ENCODE peak calls at places on chromosomes 1 and 21, in six cellular contexts. One of them, this sample, is unnamed.

GRCh38 chr1:179141592-179142244 is 59.8 kb downstream of the TOR3A start:
- DNase-seq in amniotic epithelial cell: peak; percentile 86
- DNase-seq in stimulated activated CD8-positive, alpha-beta memory T cell treated with anti-CD3 and anti-CD28 coated beads, Interleukin-4, amount 100 ng/mL, for 1 hour: no peak
- DNase-seq in cardiac fibroblast: peak; percentile 90
- DNase-seq in AG20443: peak; percentile 40
- DNase-seq in NCI-H510A: no peak
- DNase-seq in this sample: peak; percentile 33

GRCh38 chr1:153627797-153628626 is at the start of gene S100A1:
- DNase-seq in amniotic epithelial cell: no peak
- DNase-seq in stimulated activated CD8-positive, alpha-beta memory T cell treated with anti-CD3 and anti-CD28 coated beads, Interleukin-4, amount 100 ng/mL, for 1 hour: no peak
- DNase-seq in cardiac fibroblast: no peak
- DNase-seq in AG20443: no peak
- DNase-seq in NCI-H510A: no peak
- DNase-seq in this sample: no peak

GRCh38 chr1:205458777-205459566 is 3.1 kb upstream of the BLACAT1 start:
- DNase-seq in amniotic epithelial cell: peak; percentile 65
- DNase-seq in stimulated activated CD8-positive, alpha-beta memory T cell treated with anti-CD3 and anti-CD28 coated beads, Interleukin-4, amount 100 ng/mL, for 1 hour: no peak
- DNase-seq in cardiac fibroblast: peak; percentile 58
- DNase-seq in AG20443: peak; percentile 79
- DNase-seq in NCI-H510A: no peak
- DNase-seq in this sample: no peak

GRCh38 chr1:150577557-150578277 is 1.7 kb downstream of the MCL1 start:
- DNase-seq in amniotic epithelial cell: peak; percentile 52
- DNase-seq in stimulated activated CD8-positive, alpha-beta memory T cell treated with anti-CD3 and anti-CD28 coated beads, Interleukin-4, amount 100 ng/mL, for 1 hour: no peak
- DNase-seq in cardiac fibroblast: peak; percentile 61
- DNase-seq in AG20443: no peak
- DNase-seq in NCI-H510A: no peak
- DNase-seq in this sample: no peak

GRCh38 chr1:164623805-164624204 is 64.8 kb downstream of the PBX1 start:
- DNase-seq in amniotic epithelial cell: no peak
- DNase-seq in stimulated activated CD8-positive, alpha-beta memory T cell treated with anti-CD3 and anti-CD28 coated beads, Interleukin-4, amount 100 ng/mL, for 1 hour: no peak
- DNase-seq in cardiac fibroblast: no peak
- DNase-seq in AG20443: no peak
- DNase-seq in NCI-H510A: no peak
- DNase-seq in this sample: no peak

GRCh38 chr1:179175011-179175934 is 54.2 kb downstream of the ABL2 start:
- DNase-seq in amniotic epithelial cell: peak; percentile 71
- DNase-seq in stimulated activated CD8-positive, alpha-beta memory T cell treated with anti-CD3 and anti-CD28 coated beads, Interleukin-4, amount 100 ng/mL, for 1 hour: no peak
- DNase-seq in cardiac fibroblast: peak; percentile 79
- DNase-seq in AG20443: peak; percentile 62
- DNase-seq in NCI-H510A: no peak
- DNase-seq in this sample: no peak

GRCh38 chr1:81142099-81142776 is 658.5 kb upstream of the ADGRL2 start:
- DNase-seq in amniotic epithelial cell: peak; percentile 88
- DNase-seq in stimulated activated CD8-positive, alpha-beta memory T cell treated with anti-CD3 and anti-CD28 coated beads, Interleukin-4, amount 100 ng/mL, for 1 hour: no peak
- DNase-seq in cardiac fibroblast: peak; percentile 83
- DNase-seq in AG20443: peak; percentile 58
- DNase-seq in NCI-H510A: no peak
- DNase-seq in this sample: no peak

GRCh38 chr1:94205639-94206038 is 31.7 kb downstream of the ARHGAP29 start:
- DNase-seq in amniotic epithelial cell: no peak
- DNase-seq in stimulated activated CD8-positive, alpha-beta memory T cell treated with anti-CD3 and anti-CD28 coated beads, Interleukin-4, amount 100 ng/mL, for 1 hour: no peak
- DNase-seq in cardiac fibroblast: no peak
- DNase-seq in AG20443: no peak
- DNase-seq in NCI-H510A: no peak
- DNase-seq in this sample: no peak

GRCh38 chr1:35599411-35599810 is 26.3 kb downstream of the TFAP2E start:
- DNase-seq in amniotic epithelial cell: no peak
- DNase-seq in stimulated activated CD8-positive, alpha-beta memory T cell treated with anti-CD3 and anti-CD28 coated beads, Interleukin-4, amount 100 ng/mL, for 1 hour: no peak
- DNase-seq in cardiac fibroblast: no peak
- DNase-seq in AG20443: no peak
- DNase-seq in NCI-H510A: no peak
- DNase-seq in this sample: no peak

GRCh38 chr1:154404984-154405761 is at the start of gene IL6R:
- DNase-seq in amniotic epithelial cell: peak; percentile 82
- DNase-seq in stimulated activated CD8-positive, alpha-beta memory T cell treated with anti-CD3 and anti-CD28 coated beads, Interleukin-4, amount 100 ng/mL, for 1 hour: no peak
- DNase-seq in cardiac fibroblast: peak; percentile 95
- DNase-seq in AG20443: peak; percentile 94
- DNase-seq in NCI-H510A: no peak
- DNase-seq in this sample: peak; percentile 63

GRCh38 chr1:36446780-36447179 is 3.5 kb downstream of the OSCP1 start:
- DNase-seq in amniotic epithelial cell: no peak
- DNase-seq in stimulated activated CD8-positive, alpha-beta memory T cell treated with anti-CD3 and anti-CD28 coated beads, Interleukin-4, amount 100 ng/mL, for 1 hour: no peak
- DNase-seq in cardiac fibroblast: no peak
- DNase-seq in AG20443: no peak
- DNase-seq in NCI-H510A: no peak
- DNase-seq in this sample: no peak

GRCh38 chr1:54645806-54646676 is 4.5 kb downstream of the MROH7 start:
- DNase-seq in amniotic epithelial cell: no peak
- DNase-seq in stimulated activated CD8-positive, alpha-beta memory T cell treated with anti-CD3 and anti-CD28 coated beads, Interleukin-4, amount 100 ng/mL, for 1 hour: no peak
- DNase-seq in cardiac fibroblast: peak; percentile 15
- DNase-seq in AG20443: no peak
- DNase-seq in NCI-H510A: no peak
- DNase-seq in this sample: no peak

GRCh38 chr1:41455479-41456271 is 28.8 kb downstream of the EDN2 start:
- DNase-seq in amniotic epithelial cell: peak; percentile 87
- DNase-seq in stimulated activated CD8-positive, alpha-beta memory T cell treated with anti-CD3 and anti-CD28 coated beads, Interleukin-4, amount 100 ng/mL, for 1 hour: no peak
- DNase-seq in cardiac fibroblast: peak; percentile 50
- DNase-seq in AG20443: peak; percentile 76
- DNase-seq in NCI-H510A: no peak
- DNase-seq in this sample: no peak

GRCh38 chr1:241229216-241229615 is 127.8 kb downstream of the RGS7 start:
- DNase-seq in amniotic epithelial cell: no peak
- DNase-seq in stimulated activated CD8-positive, alpha-beta memory T cell treated with anti-CD3 and anti-CD28 coated beads, Interleukin-4, amount 100 ng/mL, for 1 hour: no peak
- DNase-seq in cardiac fibroblast: peak; percentile 36
- DNase-seq in AG20443: no peak
- DNase-seq in NCI-H510A: no peak
- DNase-seq in this sample: no peak

GRCh38 chr1:166155108-166155507 is 11.7 kb downstream of the FAM78B start:
- DNase-seq in amniotic epithelial cell: no peak
- DNase-seq in stimulated activated CD8-positive, alpha-beta memory T cell treated with anti-CD3 and anti-CD28 coated beads, Interleukin-4, amount 100 ng/mL, for 1 hour: no peak
- DNase-seq in cardiac fibroblast: no peak
- DNase-seq in AG20443: no peak
- DNase-seq in NCI-H510A: no peak
- DNase-seq in this sample: no peak

GRCh38 chr1:77401384-77401783 is 119.6 kb downstream of the AK5 start:
- DNase-seq in amniotic epithelial cell: no peak
- DNase-seq in stimulated activated CD8-positive, alpha-beta memory T cell treated with anti-CD3 and anti-CD28 coated beads, Interleukin-4, amount 100 ng/mL, for 1 hour: no peak
- DNase-seq in cardiac fibroblast: no peak
- DNase-seq in AG20443: no peak
- DNase-seq in NCI-H510A: no peak
- DNase-seq in this sample: no peak

GRCh38 chr1:12179111-12179519 is 12.3 kb downstream of the TNFRSF1B start:
- DNase-seq in amniotic epithelial cell: peak; percentile 51
- DNase-seq in stimulated activated CD8-positive, alpha-beta memory T cell treated with anti-CD3 and anti-CD28 coated beads, Interleukin-4, amount 100 ng/mL, for 1 hour: peak; percentile 60
- DNase-seq in cardiac fibroblast: no peak
- DNase-seq in AG20443: peak; percentile 51
- DNase-seq in NCI-H510A: no peak
- DNase-seq in this sample: no peak

GRCh38 chr21:29265690-29266479 is 32.8 kb upstream of the BACH1 start:
- DNase-seq in amniotic epithelial cell: no peak
- DNase-seq in stimulated activated CD8-positive, alpha-beta memory T cell treated with anti-CD3 and anti-CD28 coated beads, Interleukin-4, amount 100 ng/mL, for 1 hour: no peak
- DNase-seq in cardiac fibroblast: peak; percentile 65
- DNase-seq in AG20443: no peak
- DNase-seq in NCI-H510A: no peak
- DNase-seq in this sample: peak; percentile 11

GRCh38 chr1:79982218-79982617 is 975.7 kb upstream of the ADGRL4 start:
- DNase-seq in amniotic epithelial cell: peak; percentile 25
- DNase-seq in stimulated activated CD8-positive, alpha-beta memory T cell treated with anti-CD3 and anti-CD28 coated beads, Interleukin-4, amount 100 ng/mL, for 1 hour: no peak
- DNase-seq in cardiac fibroblast: peak; percentile 59
- DNase-seq in AG20443: peak; percentile 69
- DNase-seq in NCI-H510A: no peak
- DNase-seq in this sample: no peak

GRCh38 chr1:196558424-196558823 is 49.8 kb downstream of the KCNT2 start:
- DNase-seq in amniotic epithelial cell: peak; percentile 92
- DNase-seq in stimulated activated CD8-positive, alpha-beta memory T cell treated with anti-CD3 and anti-CD28 coated beads, Interleukin-4, amount 100 ng/mL, for 1 hour: no peak
- DNase-seq in cardiac fibroblast: peak; percentile 80
- DNase-seq in AG20443: peak; percentile 45
- DNase-seq in NCI-H510A: no peak
- DNase-seq in this sample: no peak

GRCh38 chr1:196355206-196355786 is 252.9 kb downstream of the KCNT2 start:
- DNase-seq in amniotic epithelial cell: peak; percentile 30
- DNase-seq in stimulated activated CD8-positive, alpha-beta memory T cell treated with anti-CD3 and anti-CD28 coated beads, Interleukin-4, amount 100 ng/mL, for 1 hour: no peak
- DNase-seq in cardiac fibroblast: peak; percentile 58
- DNase-seq in AG20443: peak; percentile 23
- DNase-seq in NCI-H510A: no peak
- DNase-seq in this sample: no peak

GRCh38 chr1:91764471-91765115 is 121.4 kb downstream of the TGFBR3 start:
- DNase-seq in amniotic epithelial cell: no peak
- DNase-seq in stimulated activated CD8-positive, alpha-beta memory T cell treated with anti-CD3 and anti-CD28 coated beads, Interleukin-4, amount 100 ng/mL, for 1 hour: no peak
- DNase-seq in cardiac fibroblast: no peak
- DNase-seq in AG20443: no peak
- DNase-seq in NCI-H510A: no peak
- DNase-seq in this sample: no peak

GRCh38 chr21:46266946-46267345 is 18.5 kb downstream of the MCM3AP start:
- DNase-seq in amniotic epithelial cell: no peak
- DNase-seq in stimulated activated CD8-positive, alpha-beta memory T cell treated with anti-CD3 and anti-CD28 coated beads, Interleukin-4, amount 100 ng/mL, for 1 hour: no peak
- DNase-seq in cardiac fibroblast: no peak
- DNase-seq in AG20443: no peak
- DNase-seq in NCI-H510A: no peak
- DNase-seq in this sample: no peak

GRCh38 chr21:33308586-33309490 is 15.9 kb upstream of the IFNAR1 start:
- DNase-seq in amniotic epithelial cell: peak; percentile 43
- DNase-seq in stimulated activated CD8-positive, alpha-beta memory T cell treated with anti-CD3 and anti-CD28 coated beads, Interleukin-4, amount 100 ng/mL, for 1 hour: no peak
- DNase-seq in cardiac fibroblast: no peak
- DNase-seq in AG20443: no peak
- DNase-seq in NCI-H510A: peak; percentile 88
- DNase-seq in this sample: no peak

GRCh38 chr1:160781914-160782689 is 13.9 kb upstream of the LY9 start:
- DNase-seq in amniotic epithelial cell: no peak
- DNase-seq in stimulated activated CD8-positive, alpha-beta memory T cell treated with anti-CD3 and anti-CD28 coated beads, Interleukin-4, amount 100 ng/mL, for 1 hour: no peak
- DNase-seq in cardiac fibroblast: no peak
- DNase-seq in AG20443: no peak
- DNase-seq in NCI-H510A: no peak
- DNase-seq in this sample: peak; percentile 73

GRCh38 chr21:38258803-38259485 is 2.2 kb downstream of the KCNJ15 start:
- DNase-seq in amniotic epithelial cell: peak; percentile 99
- DNase-seq in stimulated activated CD8-positive, alpha-beta memory T cell treated with anti-CD3 and anti-CD28 coated beads, Interleukin-4, amount 100 ng/mL, for 1 hour: no peak
- DNase-seq in cardiac fibroblast: peak; percentile 95
- DNase-seq in AG20443: peak; percentile 45
- DNase-seq in NCI-H510A: no peak
- DNase-seq in this sample: no peak

GRCh38 chr1:234851450-234852438 is 241.8 kb upstream of the IRF2BP2 start:
- DNase-seq in amniotic epithelial cell: peak; percentile 53
- DNase-seq in stimulated activated CD8-positive, alpha-beta memory T cell treated with anti-CD3 and anti-CD28 coated beads, Interleukin-4, amount 100 ng/mL, for 1 hour: no peak
- DNase-seq in cardiac fibroblast: peak; percentile 36
- DNase-seq in AG20443: no peak
- DNase-seq in NCI-H510A: no peak
- DNase-seq in this sample: peak; percentile 38

GRCh38 chr1:9292361-9293240 is at the start of gene SPSB1:
- DNase-seq in amniotic epithelial cell: peak; percentile 75
- DNase-seq in stimulated activated CD8-positive, alpha-beta memory T cell treated with anti-CD3 and anti-CD28 coated beads, Interleukin-4, amount 100 ng/mL, for 1 hour: no peak
- DNase-seq in cardiac fibroblast: peak; percentile 83
- DNase-seq in AG20443: peak; percentile 81
- DNase-seq in NCI-H510A: peak; percentile 88
- DNase-seq in this sample: peak; percentile 81

GRCh38 chr1:161473363-161473762 is 31.9 kb upstream of the FCGR2A start:
- DNase-seq in amniotic epithelial cell: peak; percentile 6
- DNase-seq in stimulated activated CD8-positive, alpha-beta memory T cell treated with anti-CD3 and anti-CD28 coated beads, Interleukin-4, amount 100 ng/mL, for 1 hour: no peak
- DNase-seq in cardiac fibroblast: peak; percentile 42
- DNase-seq in AG20443: no peak
- DNase-seq in NCI-H510A: no peak
- DNase-seq in this sample: no peak

GRCh38 chr1:98088361-98088760 is 167.5 kb upstream of the DPYD start:
- DNase-seq in amniotic epithelial cell: no peak
- DNase-seq in stimulated activated CD8-positive, alpha-beta memory T cell treated with anti-CD3 and anti-CD28 coated beads, Interleukin-4, amount 100 ng/mL, for 1 hour: no peak
- DNase-seq in cardiac fibroblast: no peak
- DNase-seq in AG20443: no peak
- DNase-seq in NCI-H510A: no peak
- DNase-seq in this sample: no peak

GRCh38 chr1:235018720-235019444 is 109.8 kb downstream of the TOMM20 start:
- DNase-seq in amniotic epithelial cell: no peak
- DNase-seq in stimulated activated CD8-positive, alpha-beta memory T cell treated with anti-CD3 and anti-CD28 coated beads, Interleukin-4, amount 100 ng/mL, for 1 hour: no peak
- DNase-seq in cardiac fibroblast: no peak
- DNase-seq in AG20443: no peak
- DNase-seq in NCI-H510A: no peak
- DNase-seq in this sample: no peak

GRCh38 chr1:91687452-91687851 is 186.8 kb downstream of the CDC7 start:
- DNase-seq in amniotic epithelial cell: peak; percentile 68
- DNase-seq in stimulated activated CD8-positive, alpha-beta memory T cell treated with anti-CD3 and anti-CD28 coated beads, Interleukin-4, amount 100 ng/mL, for 1 hour: no peak
- DNase-seq in cardiac fibroblast: peak; percentile 9
- DNase-seq in AG20443: no peak
- DNase-seq in NCI-H510A: no peak
- DNase-seq in this sample: no peak

GRCh38 chr1:233440952-233441401 is 113.5 kb downstream of the MAP3K21 start:
- DNase-seq in amniotic epithelial cell: peak; percentile 56
- DNase-seq in stimulated activated CD8-positive, alpha-beta memory T cell treated with anti-CD3 and anti-CD28 coated beads, Interleukin-4, amount 100 ng/mL, for 1 hour: no peak
- DNase-seq in cardiac fibroblast: peak; percentile 72
- DNase-seq in AG20443: peak; percentile 68
- DNase-seq in NCI-H510A: peak; percentile 29
- DNase-seq in this sample: peak; percentile 44

GRCh38 chr1:153598309-153599172 is 14.4 kb downstream of the S100A16 start:
- DNase-seq in amniotic epithelial cell: no peak
- DNase-seq in stimulated activated CD8-positive, alpha-beta memory T cell treated with anti-CD3 and anti-CD28 coated beads, Interleukin-4, amount 100 ng/mL, for 1 hour: no peak
- DNase-seq in cardiac fibroblast: peak; percentile 77
- DNase-seq in AG20443: peak; percentile 49
- DNase-seq in NCI-H510A: peak; percentile 44
- DNase-seq in this sample: peak; percentile 88

GRCh38 chr1:31985430-31985829 is 28.2 kb upstream of the KHDRBS1 start:
- DNase-seq in amniotic epithelial cell: no peak
- DNase-seq in stimulated activated CD8-positive, alpha-beta memory T cell treated with anti-CD3 and anti-CD28 coated beads, Interleukin-4, amount 100 ng/mL, for 1 hour: no peak
- DNase-seq in cardiac fibroblast: peak; percentile 36
- DNase-seq in AG20443: no peak
- DNase-seq in NCI-H510A: no peak
- DNase-seq in this sample: peak; percentile 44

GRCh38 chr1:25073640-25074270 is 143.7 kb upstream of the RUNX3 start:
- DNase-seq in amniotic epithelial cell: no peak
- DNase-seq in stimulated activated CD8-positive, alpha-beta memory T cell treated with anti-CD3 and anti-CD28 coated beads, Interleukin-4, amount 100 ng/mL, for 1 hour: no peak
- DNase-seq in cardiac fibroblast: no peak
- DNase-seq in AG20443: no peak
- DNase-seq in NCI-H510A: no peak
- DNase-seq in this sample: no peak